ENCODE peak calls at places on chromosome 11, in five cellular contexts. One of them, this sample, is unnamed. For H3K4me1, the result is how much of the 10 kb centered on the place peaks cover.

GRCh38 chr11:2792376-2793250 is 92.8 kb upstream of the KCNQ1OT1 start:
- DNase-seq in heart left ventricle: peak
- DNase-seq in tibial nerve: peak
- DNase-seq in psoas muscle: peak
- DNase-seq in colonic mucosa: no peak
- DNase-seq in this sample: no peak

GRCh38 chr11:121282376-121282775 is 10.2 kb upstream of the SC5D start:
- DNase-seq in heart left ventricle: no peak
- DNase-seq in tibial nerve: no peak
- DNase-seq in psoas muscle: no peak
- DNase-seq in colonic mucosa: no peak
- DNase-seq in this sample: no peak

GRCh38 chr11:70524096-70524922 is 126.0 kb downstream of the CTTN start:
- DNase-seq in heart left ventricle: peak
- DNase-seq in tibial nerve: no peak
- DNase-seq in psoas muscle: peak
- DNase-seq in colonic mucosa: no peak
- DNase-seq in this sample: no peak

GRCh38 chr11:94107363-94107762 is 21.3 kb upstream of the PANX1 start:
- DNase-seq in heart left ventricle: no peak
- DNase-seq in tibial nerve: no peak
- DNase-seq in psoas muscle: no peak
- DNase-seq in colonic mucosa: no peak
- DNase-seq in this sample: no peak

GRCh38 chr11:62552465-62552782 is 5.8 kb upstream of the AHNAK start:
- DNase-seq in heart left ventricle: no peak
- DNase-seq in tibial nerve: no peak
- DNase-seq in psoas muscle: peak
- DNase-seq in colonic mucosa: peak
- DNase-seq in this sample: no peak

GRCh38 chr11:90908074-90908473 is 685.2 kb upstream of the CHORDC1 start:
- DNase-seq in heart left ventricle: no peak
- DNase-seq in tibial nerve: no peak
- DNase-seq in psoas muscle: no peak
- DNase-seq in colonic mucosa: no peak
- DNase-seq in this sample: no peak

GRCh38 chr11:96088914-96089313 is 165.0 kb upstream of the MTMR2 start:
- DNase-seq in heart left ventricle: no peak
- DNase-seq in tibial nerve: no peak
- DNase-seq in psoas muscle: no peak
- DNase-seq in colonic mucosa: no peak
- DNase-seq in this sample: no peak

GRCh38 chr11:104222464-104222863 is 58.5 kb upstream of the PDGFD start:
- DNase-seq in heart left ventricle: no peak
- DNase-seq in tibial nerve: no peak
- DNase-seq in psoas muscle: no peak
- DNase-seq in colonic mucosa: no peak
- DNase-seq in this sample: no peak

GRCh38 chr11:102361100-102362021 is 14.3 kb downstream of the BIRC2 start:
- DNase-seq in heart left ventricle: no peak
- DNase-seq in tibial nerve: no peak
- DNase-seq in psoas muscle: no peak
- DNase-seq in colonic mucosa: no peak
- DNase-seq in this sample: no peak

GRCh38 chr11:133966924-133967598 is 10.3 kb upstream of the IGSF9B start:
- DNase-seq in heart left ventricle: peak
- DNase-seq in tibial nerve: no peak
- DNase-seq in psoas muscle: peak
- DNase-seq in colonic mucosa: peak
- DNase-seq in this sample: no peak

GRCh38 chr11:9922806-9923205 is 258.9 kb downstream of the SWAP70 start:
- DNase-seq in heart left ventricle: no peak
- DNase-seq in tibial nerve: no peak
- DNase-seq in psoas muscle: no peak
- DNase-seq in colonic mucosa: no peak
- DNase-seq in this sample: no peak
- H3K4me1 ChIP-seq in heart left ventricle: under half
- H3K4me1 ChIP-seq in tibial nerve: under half
- H3K4me1 ChIP-seq in psoas muscle: under half
- H3K4me1 ChIP-seq in colonic mucosa: under half
- H3K4me1 ChIP-seq in this sample: under half

DNA sequence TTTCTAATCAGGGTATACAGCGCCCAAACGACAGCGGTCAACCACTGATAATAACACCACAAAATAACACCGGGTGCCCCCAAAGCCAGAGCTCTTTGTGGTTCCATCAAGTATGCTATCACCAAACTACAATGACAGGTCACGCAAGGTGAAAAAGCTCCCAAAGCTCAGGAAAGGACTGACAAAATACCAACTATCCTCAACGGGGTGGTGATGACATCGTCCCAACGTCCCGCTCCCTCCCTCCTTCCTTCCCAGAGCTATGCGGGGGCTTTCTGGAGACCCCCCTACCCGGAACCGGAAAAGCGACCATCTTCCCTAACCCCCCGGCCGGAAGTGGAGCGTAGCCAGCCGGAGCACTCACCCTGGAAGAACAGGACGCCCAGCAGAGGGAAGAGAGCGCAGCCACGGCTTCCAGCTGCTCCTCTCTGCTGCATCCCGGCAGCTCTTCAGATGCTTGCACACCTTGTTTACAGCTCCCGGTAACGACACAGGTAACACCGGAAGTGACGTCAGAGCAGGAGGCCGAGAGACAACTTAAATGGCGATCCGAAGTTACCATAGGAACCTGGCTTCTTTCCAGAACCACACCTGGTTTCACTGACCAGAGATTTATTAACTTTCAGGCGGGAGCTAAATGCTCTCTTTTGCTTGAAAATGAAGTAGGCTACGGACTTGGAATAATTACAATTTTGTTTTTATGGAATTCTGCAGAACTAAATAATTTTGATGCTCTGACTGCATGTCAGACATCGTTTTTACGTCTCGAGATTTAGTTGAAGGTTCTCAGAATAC is at the start of gene MPZL3:
- DNase-seq in heart left ventricle: peak
- DNase-seq in tibial nerve: no peak
- DNase-seq in psoas muscle: peak
- DNase-seq in colonic mucosa: peak
- DNase-seq in this sample: peak
- TF ChIP-seq CTCF in heart left ventricle: no peak
- TF ChIP-seq CTCF in tibial nerve: no peak
- TF ChIP-seq CTCF in psoas muscle: no peak
- TF ChIP-seq CTCF in colonic mucosa: no peak
- TF ChIP-seq CTCF in this sample: no peak

GRCh38 chr11:73297231-73297590 is 10.9 kb upstream of the ARHGEF17 start:
- DNase-seq in heart left ventricle: peak
- DNase-seq in tibial nerve: no peak
- DNase-seq in psoas muscle: peak
- DNase-seq in colonic mucosa: no peak
- DNase-seq in this sample: no peak
- H3K27ac ChIP-seq in heart left ventricle: no peak
- H3K27ac ChIP-seq in tibial nerve: no peak
- H3K27ac ChIP-seq in psoas muscle: no peak
- H3K27ac ChIP-seq in colonic mucosa: no peak
- H3K27ac ChIP-seq in this sample: no peak

GRCh38 chr11:67365756-67366384 is 7.5 kb downstream of the CLCF1 start:
- DNase-seq in heart left ventricle: no peak
- DNase-seq in tibial nerve: no peak
- DNase-seq in psoas muscle: no peak
- DNase-seq in colonic mucosa: peak
- DNase-seq in this sample: no peak

GRCh38 chr11:67364783-67365525 is 8.4 kb downstream of the CLCF1 start:
- DNase-seq in heart left ventricle: no peak
- DNase-seq in tibial nerve: no peak
- DNase-seq in psoas muscle: no peak
- DNase-seq in colonic mucosa: no peak
- DNase-seq in this sample: no peak

GRCh38 chr11:67367014-67367835 is 6.2 kb downstream of the CLCF1 start:
- DNase-seq in heart left ventricle: no peak
- DNase-seq in tibial nerve: no peak
- DNase-seq in psoas muscle: no peak
- DNase-seq in colonic mucosa: peak
- DNase-seq in this sample: no peak

GRCh38 chr11:67366546-67366945 is 6.9 kb downstream of the CLCF1 start:
- DNase-seq in heart left ventricle: no peak
- DNase-seq in tibial nerve: no peak
- DNase-seq in psoas muscle: no peak
- DNase-seq in colonic mucosa: no peak
- DNase-seq in this sample: no peak

GRCh38 chr11:67364169-67364568 is 9.2 kb downstream of the CLCF1 start:
- DNase-seq in heart left ventricle: no peak
- DNase-seq in tibial nerve: no peak
- DNase-seq in psoas muscle: no peak
- DNase-seq in colonic mucosa: no peak
- DNase-seq in this sample: no peak
- H3K4me1 ChIP-seq in heart left ventricle: under half
- H3K4me1 ChIP-seq in tibial nerve: under half
- H3K4me1 ChIP-seq in psoas muscle: under half
- H3K4me1 ChIP-seq in colonic mucosa: under half
- H3K4me1 ChIP-seq in this sample: under half

GRCh38 chr11:84541711-84542340 is 1085.3 kb downstream of the DLG2 start:
- DNase-seq in heart left ventricle: no peak
- DNase-seq in tibial nerve: no peak
- DNase-seq in psoas muscle: no peak
- DNase-seq in colonic mucosa: no peak
- DNase-seq in this sample: no peak

GRCh38 chr11:84549221-84549620 is 1077.9 kb downstream of the DLG2 start:
- DNase-seq in heart left ventricle: no peak
- DNase-seq in tibial nerve: no peak
- DNase-seq in psoas muscle: no peak
- DNase-seq in colonic mucosa: no peak
- DNase-seq in this sample: no peak

GRCh38 chr11:84543367-84544159 is 1083.6 kb downstream of the DLG2 start:
- DNase-seq in heart left ventricle: no peak
- DNase-seq in tibial nerve: no peak
- DNase-seq in psoas muscle: no peak
- DNase-seq in colonic mucosa: no peak
- DNase-seq in this sample: no peak
- TF ChIP-seq CTCF in heart left ventricle: no peak
- TF ChIP-seq CTCF in tibial nerve: no peak
- TF ChIP-seq CTCF in psoas muscle: no peak
- TF ChIP-seq CTCF in colonic mucosa: no peak
- TF ChIP-seq CTCF in this sample: no peak

DNA sequence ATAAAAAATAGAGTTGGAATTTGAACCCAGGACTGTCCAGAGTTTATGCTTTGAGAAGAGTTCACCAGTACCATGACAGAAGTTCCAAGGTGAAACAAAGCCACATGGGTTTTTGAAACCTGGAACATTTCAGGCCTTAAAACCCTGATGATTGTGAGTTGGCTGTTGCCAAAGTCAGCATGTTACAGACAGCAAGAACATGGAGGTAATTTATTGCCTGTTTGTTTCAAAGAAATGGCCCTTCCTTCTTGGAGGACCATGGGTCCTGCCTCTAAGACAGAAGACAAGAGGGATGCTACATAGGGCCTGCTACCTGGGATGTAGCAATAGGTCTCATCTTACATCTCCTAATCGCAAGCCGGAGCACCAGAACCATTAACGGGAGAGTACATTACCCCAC is 136.0 kb downstream of the LDLRAD3 start:
- DNase-seq in heart left ventricle: no peak
- DNase-seq in tibial nerve: no peak
- DNase-seq in psoas muscle: no peak
- DNase-seq in colonic mucosa: no peak
- DNase-seq in this sample: no peak
- H3K27ac ChIP-seq in heart left ventricle: no peak
- H3K27ac ChIP-seq in tibial nerve: no peak
- H3K27ac ChIP-seq in psoas muscle: no peak
- H3K27ac ChIP-seq in colonic mucosa: no peak
- H3K27ac ChIP-seq in this sample: no peak

GRCh38 chr11:1518301-1518700 is 31.7 kb upstream of the MOB2 start:
- DNase-seq in heart left ventricle: no peak
- DNase-seq in tibial nerve: no peak
- DNase-seq in psoas muscle: peak
- DNase-seq in colonic mucosa: no peak
- DNase-seq in this sample: no peak

GRCh38 chr11:1515082-1516060 is 28.8 kb upstream of the MOB2 start:
- DNase-seq in heart left ventricle: peak
- DNase-seq in tibial nerve: peak
- DNase-seq in psoas muscle: peak
- DNase-seq in colonic mucosa: peak
- DNase-seq in this sample: peak

GRCh38 chr11:1519028-1519736 is 32.6 kb upstream of the MOB2 start:
- DNase-seq in heart left ventricle: peak
- DNase-seq in tibial nerve: no peak
- DNase-seq in psoas muscle: peak
- DNase-seq in colonic mucosa: no peak
- DNase-seq in this sample: no peak

GRCh38 chr11:1516273-1517067 is 29.9 kb upstream of the MOB2 start:
- DNase-seq in heart left ventricle: peak
- DNase-seq in tibial nerve: no peak
- DNase-seq in psoas muscle: peak
- DNase-seq in colonic mucosa: no peak
- DNase-seq in this sample: no peak

GRCh38 chr11:1517117-1518005 is 30.8 kb upstream of the MOB2 start:
- DNase-seq in heart left ventricle: peak
- DNase-seq in tibial nerve: no peak
- DNase-seq in psoas muscle: peak
- DNase-seq in colonic mucosa: no peak
- DNase-seq in this sample: no peak
- H3K4me1 ChIP-seq in heart left ventricle: half or more
- H3K4me1 ChIP-seq in tibial nerve: under half
- H3K4me1 ChIP-seq in psoas muscle: half or more
- H3K4me1 ChIP-seq in colonic mucosa: under half
- H3K4me1 ChIP-seq in this sample: under half

DNA sequence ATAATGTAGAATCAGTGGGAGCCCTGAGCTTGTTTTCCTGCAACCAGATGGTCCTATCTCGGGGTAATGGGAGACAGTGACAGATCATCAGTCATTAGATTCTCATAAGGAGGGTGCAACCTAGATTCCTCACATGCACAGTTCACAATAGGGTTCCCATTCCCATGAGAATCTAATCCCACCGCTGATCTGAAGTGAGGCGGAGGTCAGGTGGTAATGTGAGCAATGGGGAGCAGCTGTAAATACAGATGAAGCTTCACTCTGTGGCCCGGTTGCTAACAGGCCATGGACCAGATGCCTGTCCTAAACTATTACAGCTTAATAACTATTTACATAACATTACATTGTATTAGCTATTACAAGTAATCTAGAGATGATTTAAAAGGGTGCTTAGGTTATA is 17.0 kb downstream of the DIXDC1 start:
- DNase-seq in heart left ventricle: no peak
- DNase-seq in tibial nerve: no peak
- DNase-seq in psoas muscle: no peak
- DNase-seq in colonic mucosa: no peak
- DNase-seq in this sample: peak
- TF ChIP-seq CTCF in heart left ventricle: no peak
- TF ChIP-seq CTCF in tibial nerve: no peak
- TF ChIP-seq CTCF in psoas muscle: no peak
- TF ChIP-seq CTCF in colonic mucosa: no peak
- TF ChIP-seq CTCF in this sample: no peak

This sample was measured in right atrium auricular region.